ENCODE peak calls at places on chromosomes 16 and 17, in four cellular contexts. J is K562, V is HCT116, Z is HepG2. U is an unnamed sample.

GRCh38 chr16:24995469-24995868 is 19.7 kb downstream of the ARHGAP17 start:
- DNase-seq in J (no peak), V (no peak), Z (no peak), U (no peak)

GRCh38 chr17:33639103-33639991 is 346.3 kb upstream of the ASIC2 start:
- DNase-seq in J (no peak), V (no peak), Z (no peak), U (no peak)

GRCh38 chr17:9389116-9389515 is 186.5 kb downstream of the STX8 start:
- DNase-seq in J (no peak), V (no peak), Z (peak), U (no peak)

GRCh38 chr16:30574678-30575077 is 3.2 kb upstream of the ZNF688 start:
- DNase-seq in J (no peak), V (no peak), Z (no peak), U (no peak)

GRCh38 chr17:76157759-76158158 is 16.7 kb upstream of the FOXJ1 start:
- DNase-seq in J (no peak), V (no peak), Z (no peak), U (no peak)

GRCh38 chr16:10509534-10510025 is 70.8 kb downstream of the EMP2 start:
- DNase-seq in J (peak), V (peak), Z (peak), U (peak)

GRCh38 chr17:38752119-38752929 is at the start of gene PSMB3:
- DNase-seq in J (peak), V (peak), Z (peak), U (peak)

GRCh38 chr17:83189013-83189672 is 109.7 kb downstream of the METRNL start:
- DNase-seq in J (no peak), V (no peak), Z (no peak), U (no peak)

GRCh38 chr17:82838386-82839063 is 1.3 kb downstream of the ZNF750 start:
- DNase-seq in J (no peak), V (no peak), Z (peak), U (no peak)

GRCh38 chr17:39227364-39227919 is 1.7 kb upstream of the STAC2 start:
- DNase-seq in J (no peak), V (no peak), Z (no peak), U (no peak)

GRCh38 chr16:31569360-31569717 is 41.6 kb downstream of the AHSP start:
- DNase-seq in J (no peak), V (no peak), Z (no peak), U (no peak)

GRCh38 chr16:90004577-90004976 is 14.7 kb downstream of the DBNDD1 start:
- DNase-seq in J (no peak), V (no peak), Z (no peak), U (no peak)

GRCh38 chr17:77593081-77593480 is 365.4 kb upstream of the TNRC6C start:
- DNase-seq in J (no peak), V (no peak), Z (no peak), U (no peak)

GRCh38 chr16:55285586-55285985 is 38.4 kb upstream of the IRX6 start:
- DNase-seq in J (no peak), V (no peak), Z (no peak), U (no peak)

GRCh38 chr16:84633622-84634021 is 14.7 kb upstream of the KLHL36 start:
- DNase-seq in J (no peak), V (no peak), Z (no peak), U (no peak)

GRCh38 chr16:15440852-15441251 is 6.5 kb downstream of the BMERB1 start:
- DNase-seq in J (no peak), V (no peak), Z (no peak), U (no peak)

GRCh38 chr17:34306466-34306865 is 12.8 kb upstream of the CCL8 start:
- DNase-seq in J (peak), V (no peak), Z (no peak), U (no peak)

GRCh38 chr17:32445075-32445427 is 741 bp downstream of the PSMD11 start:
- DNase-seq in J (peak), V (no peak), Z (peak), U (no peak)
- TF ChIP-seq CTCF in J (no peak), V (no peak), Z (no peak), U (no peak)

GRCh38 chr16:62869837-62870236 is 833.6 kb upstream of the CDH8 start:
- DNase-seq in J (no peak), V (no peak), Z (no peak), U (no peak)

GRCh38 chr16:62870554-62870953 is 834.3 kb upstream of the CDH8 start:
- DNase-seq in J (no peak), V (no peak), Z (no peak), U (no peak)

GRCh38 chr16:62876133-62876532 is 839.9 kb upstream of the CDH8 start:
- DNase-seq in J (no peak), V (no peak), Z (no peak), U (no peak)

DNA sequence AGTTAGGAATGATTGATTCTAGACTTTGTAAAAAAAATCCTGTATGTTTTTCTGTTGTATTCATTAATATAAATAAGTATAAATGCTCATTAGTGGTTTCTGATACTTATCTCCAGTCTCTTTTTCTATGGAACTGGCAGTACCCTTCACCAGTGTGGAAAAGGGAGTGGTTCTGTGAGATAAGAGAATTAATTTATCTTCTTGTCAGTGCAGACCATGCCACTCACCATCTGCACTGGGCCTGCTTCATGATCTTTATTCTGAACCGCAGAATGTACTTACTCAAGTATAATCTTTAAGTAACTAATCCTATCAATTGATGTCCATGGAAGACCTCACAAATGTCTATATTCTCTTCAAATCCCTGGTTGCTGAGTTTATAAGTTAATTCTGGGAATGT is 836.1 kb upstream of the CDH8 start:
- DNase-seq in J (no peak), V (no peak), Z (no peak), U (no peak)
- TF ChIP-seq REST in J (no peak), V (no peak), Z (no peak), U (no peak)

DNA sequence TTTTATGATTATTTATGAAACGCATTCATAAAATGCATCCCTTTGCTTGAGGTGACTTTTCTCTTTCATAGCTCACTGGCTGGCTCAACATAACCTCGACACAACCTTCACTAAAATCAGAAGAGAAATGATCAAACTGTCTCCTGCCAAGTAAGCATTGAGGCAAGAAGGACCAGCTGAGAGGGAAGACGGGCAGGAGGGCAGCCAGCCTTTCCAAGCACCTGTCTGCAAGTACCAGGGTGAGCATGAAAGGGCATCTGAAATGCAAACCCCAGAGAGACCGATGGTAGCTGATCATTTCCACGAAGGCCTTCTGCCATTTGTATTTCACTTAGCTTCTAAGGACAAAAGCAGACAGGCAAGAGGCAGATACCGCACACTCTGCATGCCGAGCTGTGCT is 52.1 kb upstream of the RPH3AL start:
- DNase-seq in J (no peak), V (no peak), Z (no peak), U (no peak)
- TF ChIP-seq TCF7L2 in J (no peak), V (no peak), Z (no peak), U (no peak)

GRCh38 chr16:21179126-21179982 is 20.9 kb downstream of the LDAF1 start:
- DNase-seq in J (no peak), V (no peak), Z (no peak), U (no peak)
- TF ChIP-seq CTCF in J (no peak), V (no peak), Z (no peak), U (no peak)